ENCODE peak calls at places on chromosomes 13 and 19, in six cellular contexts. D is MM.1S, Q is HCT116, C is thoracic aorta, A is fibroblast of lung, U is dorsolateral prefrontal cortex. Y is an unnamed sample.

GRCh38 chr13:52061587-52061986 is 37.1 kb downstream of the UTP14C start:
- DNase-seq in U (no peak), Q (no peak), C (no peak), D (no peak), A (peak; percentile 46), Y (no peak)

GRCh38 chr13:31201341-31202024 is 1.7 kb downstream of the B3GLCT start:
- DNase-seq in U (no peak), D (no peak), C (no peak), A (peak; percentile 50), Q (no peak), Y (no peak)

GRCh38 chr19:3669134-3669436 is 31.2 kb downstream of the PIP5K1C start:
- DNase-seq in C (no peak), A (no peak), Q (no peak), D (no peak), U (no peak), Y (no peak)

GRCh38 chr19:4916292-4917082 is 7.2 kb downstream of the UHRF1 start:
- DNase-seq in A (no peak), D (no peak), Q (no peak), C (no peak), U (no peak), Y (no peak)

GRCh38 chr19:40342644-40343311 is 5.4 kb downstream of the C19orf47 start:
- DNase-seq in A (no peak), U (no peak), Q (no peak), D (no peak), C (no peak), Y (no peak)

GRCh38 chr13:59337070-59337469 is 826.7 kb downstream of the DIAPH3 start:
- DNase-seq in D (no peak), C (no peak), A (no peak), Q (no peak), U (no peak), Y (no peak)

GRCh38 chr13:51832471-51833152 is 12.4 kb downstream of the TMEM272 start:
- DNase-seq in U (no peak), C (no peak), D (no peak), Q (no peak), A (peak; percentile 8), Y (no peak)

GRCh38 chr13:29581666-29582065 is 13.8 kb downstream of the SLC7A1 start:
- DNase-seq in C (no peak), Q (no peak), A (peak; percentile 85), D (no peak), U (no peak), Y (no peak)

GRCh38 chr13:49629196-49629938 is 1.1 kb downstream of the ARL11 start:
- DNase-seq in A (no peak), Q (no peak), D (no peak), U (no peak), C (no peak), Y (no peak)

GRCh38 chr13:85197431-85197830 is 601.8 kb downstream of the SLITRK6 start:
- DNase-seq in Q (no peak), A (no peak), U (no peak), D (no peak), C (no peak), Y (no peak)

GRCh38 chr19:56625708-56626107 is 17.3 kb upstream of the SMIM17 start:
- DNase-seq in D (no peak), Q (no peak), C (no peak), U (no peak), A (no peak), Y (no peak)

GRCh38 chr13:65836066-65836465 is 1394.1 kb downstream of the PCDH9 start:
- DNase-seq in Q (no peak), U (no peak), A (no peak), C (no peak), D (no peak), Y (no peak)

GRCh38 chr19:9941236-9941635 is 4.9 kb upstream of the OLFM2 start:
- DNase-seq in U (no peak), C (no peak), D (no peak), A (peak; percentile 59), Q (no peak), Y (no peak)

GRCh38 chr19:36081894-36082293 is 27.2 kb downstream of the WDR62 start:
- DNase-seq in U (no peak), C (no peak), A (peak; percentile 13), Q (no peak), D (no peak), Y (no peak)

GRCh38 chr13:41909524-41909923 is 51.4 kb downstream of the VWA8 start:
- DNase-seq in C (no peak), D (no peak), U (no peak), Q (no peak), A (peak; percentile 44), Y (no peak)

GRCh38 chr13:74134777-74135305 is 637 bp upstream of the KLF12 start:
- DNase-seq in C (peak; percentile 5), D (peak; percentile 74), Q (no peak), U (no peak), A (no peak), Y (no peak)

GRCh38 chr13:80010286-80010831 is 330.6 kb downstream of the SPRY2 start:
- DNase-seq in D (no peak), C (no peak), U (peak; percentile 31), Q (no peak), A (no peak), Y (no peak)

GRCh38 chr19:16497042-16497441 is 848 bp downstream of the C19orf44 start:
- DNase-seq in A (no peak), U (no peak), D (no peak), Q (no peak), C (no peak), Y (no peak)

GRCh38 chr19:40217921-40218890 is at the start of gene TTC9B:
- DNase-seq in C (no peak), U (peak; percentile 58), Q (no peak), A (no peak), D (no peak), Y (no peak)

GRCh38 chr19:5977785-5978605 is at the start of gene RANBP3:
- DNase-seq in A (peak; percentile 97), Q (peak; percentile 97), U (peak; percentile 95), C (peak; percentile 91), D (peak; percentile 100), Y (peak; percentile 98)

GRCh38 chr13:71148391-71148790 is 718.6 kb downstream of the DACH1 start:
- DNase-seq in D (no peak), U (no peak), A (no peak), C (no peak), Q (no peak), Y (no peak)

GRCh38 chr19:21474671-21475181 is 30.7 kb upstream of the ZNF429 start:
- DNase-seq in Q (no peak), A (peak; percentile 69), D (no peak), C (peak; percentile 20), U (peak; percentile 78), Y (no peak)

GRCh38 chr19:43534811-43535761 is 2.1 kb downstream of the ZNF575 start:
- DNase-seq in D (no peak), C (peak; percentile 58), A (peak; percentile 61), Q (no peak), U (peak; percentile 80), Y (no peak)

GRCh38 chr19:9584073-9584833 is at the start of gene ZNF121:
- DNase-seq in D (peak; percentile 89), U (peak; percentile 86), C (peak; percentile 19), A (peak; percentile 78), Q (peak; percentile 77), Y (no peak)

GRCh38 chr13:39749528-39749927 is 94.1 kb downstream of the COG6 start:
- DNase-seq in Q (no peak), A (no peak), C (no peak), D (no peak), U (no peak), Y (no peak)

GRCh38 chr19:6379744-6380143 is 4.0 kb upstream of the PSPN start:
- DNase-seq in Q (no peak), C (no peak), U (no peak), D (no peak), A (no peak), Y (no peak)

GRCh38 chr13:110124201-110124600 is 182.8 kb downstream of the COL4A1 start:
- DNase-seq in Q (no peak), C (no peak), A (no peak), D (no peak), U (no peak), Y (no peak)

GRCh38 chr13:107211073-107211472 is 643.1 kb upstream of the ARGLU1 start:
- DNase-seq in U (peak; percentile 93), C (peak; percentile 22), Q (peak; percentile 22), D (peak; percentile 69), A (peak; percentile 87), Y (peak; percentile 23)

GRCh38 chr19:46299695-46300094 is 2.9 kb downstream of the HIF3A start:
- DNase-seq in A (no peak), C (no peak), U (no peak), D (no peak), Q (no peak), Y (no peak)

GRCh38 chr13:35471466-35472307 is 4.8 kb downstream of the MAB21L1 start:
- DNase-seq in D (no peak), Q (no peak), C (no peak), A (no peak), U (no peak), Y (no peak)
- H3K27me3 ChIP-seq in D (no peaks in the 10 kb centered on the region), Q (no peaks in the 10 kb centered on the region), C (no peaks in the 10 kb centered on the region), A (no peaks in the 10 kb centered on the region), U (no peaks in the 10 kb centered on the region), Y (no peaks in the 10 kb centered on the region)

GRCh38 chr13:27857271-27857670 is 62.5 kb upstream of the PDX1 start:
- DNase-seq in C (no peak), A (no peak), D (no peak), U (no peak), Q (no peak), Y (no peak)
- H3K27me3 ChIP-seq in C (no peaks in the 10 kb centered on the region), A (no peaks in the 10 kb centered on the region), D (no peaks in the 10 kb centered on the region), U (peaks cover 60% of the 10 kb centered on the region), Q (no peaks in the 10 kb centered on the region), Y (peaks cover 6% of the 10 kb centered on the region)

GRCh38 chr13:113532156-113532806 is 41.8 kb upstream of the DCUN1D2 start:
- DNase-seq in Q (no peak), D (no peak), A (peak; percentile 36), U (no peak), C (no peak), Y (no peak)

GRCh38 chr13:113536461-113537110 is 46.1 kb upstream of the DCUN1D2 start:
- DNase-seq in Q (no peak), C (no peak), A (no peak), U (no peak), D (no peak), Y (no peak)

GRCh38 chr13:113535381-113535781 is 44.9 kb upstream of the DCUN1D2 start:
- DNase-seq in D (no peak), Q (no peak), A (no peak), U (no peak), C (no peak), Y (no peak)

GRCh38 chr13:113533441-113533840 is 42.9 kb upstream of the DCUN1D2 start:
- DNase-seq in A (no peak), Q (no peak), U (no peak), C (no peak), D (no peak), Y (no peak)

GRCh38 chr13:113534236-113534860 is 43.8 kb upstream of the DCUN1D2 start:
- DNase-seq in D (no peak), A (no peak), C (no peak), U (no peak), Q (no peak), Y (no peak)
- H3K27me3 ChIP-seq in D (no peaks in the 10 kb centered on the region), A (no peaks in the 10 kb centered on the region), C (no peaks in the 10 kb centered on the region), U (no peaks in the 10 kb centered on the region), Q (no peaks in the 10 kb centered on the region), Y (no peaks in the 10 kb centered on the region)

GRCh38 chr19:51448745-51449093 is 9.5 kb downstream of the SIGLEC8 start:
- DNase-seq in D (no peak), U (no peak), A (no peak), C (no peak), Q (no peak), Y (no peak)

GRCh38 chr19:51450730-51451307 is 7.4 kb downstream of the SIGLEC8 start:
- DNase-seq in A (no peak), U (no peak), Q (no peak), C (no peak), D (no peak), Y (no peak)

GRCh38 chr19:51448011-51448744 is 10.1 kb downstream of the SIGLEC8 start:
- DNase-seq in U (no peak), Q (no peak), D (no peak), A (no peak), C (no peak), Y (no peak)
- H3K27me3 ChIP-seq in U (peaks cover 15% of the 10 kb centered on the region), Q (peaks cover 14% of the 10 kb centered on the region), D (no peaks in the 10 kb centered on the region), A (no peaks in the 10 kb centered on the region), C (no peaks in the 10 kb centered on the region), Y (no peaks in the 10 kb centered on the region)